ENCODE peak calls at places on chromosomes 7 and 10, in seven cellular contexts. One of them, this sample, is unnamed.

GRCh38 chr10:88974012-88974411 is 16.6 kb upstream of the FAS start:
- DNase-seq in astrocyte of the spinal cord: peak
- DNase-seq in cardiac muscle cell: no peak
- DNase-seq in esophagus squamous epithelium: no peak
- DNase-seq in lower leg skin: no peak
- DNase-seq in glutamatergic neuron: no peak
- DNase-seq in GM12865: no peak
- DNase-seq in this sample: no peak

GRCh38 chr10:44190541-44190940 is 194.4 kb downstream of the CXCL12 start:
- DNase-seq in astrocyte of the spinal cord: no peak
- DNase-seq in cardiac muscle cell: no peak
- DNase-seq in esophagus squamous epithelium: no peak
- DNase-seq in lower leg skin: no peak
- DNase-seq in glutamatergic neuron: no peak
- DNase-seq in GM12865: no peak
- DNase-seq in this sample: no peak

GRCh38 chr7:28645866-28646265 is 233.5 kb downstream of the CREB5 start:
- DNase-seq in astrocyte of the spinal cord: no peak
- DNase-seq in cardiac muscle cell: no peak
- DNase-seq in esophagus squamous epithelium: no peak
- DNase-seq in lower leg skin: no peak
- DNase-seq in glutamatergic neuron: no peak
- DNase-seq in GM12865: no peak
- DNase-seq in this sample: no peak

GRCh38 chr10:67657775-67658174 is 38.2 kb downstream of the CTNNA3 start:
- DNase-seq in astrocyte of the spinal cord: no peak
- DNase-seq in cardiac muscle cell: peak
- DNase-seq in esophagus squamous epithelium: no peak
- DNase-seq in lower leg skin: no peak
- DNase-seq in glutamatergic neuron: no peak
- DNase-seq in GM12865: peak
- DNase-seq in this sample: no peak

GRCh38 chr7:149627911-149628310 is 130.3 kb upstream of the ZNF746 start:
- DNase-seq in astrocyte of the spinal cord: no peak
- DNase-seq in cardiac muscle cell: no peak
- DNase-seq in esophagus squamous epithelium: no peak
- DNase-seq in lower leg skin: no peak
- DNase-seq in glutamatergic neuron: no peak
- DNase-seq in GM12865: no peak
- DNase-seq in this sample: no peak

GRCh38 chr7:21912305-21912704 is 33.4 kb downstream of the CDCA7L start:
- DNase-seq in astrocyte of the spinal cord: peak
- DNase-seq in cardiac muscle cell: no peak
- DNase-seq in esophagus squamous epithelium: no peak
- DNase-seq in lower leg skin: no peak
- DNase-seq in glutamatergic neuron: no peak
- DNase-seq in GM12865: no peak
- DNase-seq in this sample: peak

GRCh38 chr10:15316877-15317464 is 54.1 kb downstream of the FAM171A1 start:
- DNase-seq in astrocyte of the spinal cord: no peak
- DNase-seq in cardiac muscle cell: no peak
- DNase-seq in esophagus squamous epithelium: no peak
- DNase-seq in lower leg skin: peak
- DNase-seq in glutamatergic neuron: no peak
- DNase-seq in GM12865: no peak
- DNase-seq in this sample: no peak

GRCh38 chr7:78578701-78579100 is 780.1 kb downstream of the PHTF2 start:
- DNase-seq in astrocyte of the spinal cord: no peak
- DNase-seq in cardiac muscle cell: no peak
- DNase-seq in esophagus squamous epithelium: no peak
- DNase-seq in lower leg skin: no peak
- DNase-seq in glutamatergic neuron: peak
- DNase-seq in GM12865: no peak
- DNase-seq in this sample: no peak

GRCh38 chr10:30017576-30017975 is 41.8 kb downstream of the JCAD start:
- DNase-seq in astrocyte of the spinal cord: no peak
- DNase-seq in cardiac muscle cell: peak
- DNase-seq in esophagus squamous epithelium: no peak
- DNase-seq in lower leg skin: no peak
- DNase-seq in glutamatergic neuron: no peak
- DNase-seq in GM12865: no peak
- DNase-seq in this sample: no peak

GRCh38 chr10:97914837-97915211 is 65.2 kb downstream of the GOLGA7B start:
- DNase-seq in astrocyte of the spinal cord: peak
- DNase-seq in cardiac muscle cell: peak
- DNase-seq in esophagus squamous epithelium: no peak
- DNase-seq in lower leg skin: peak
- DNase-seq in glutamatergic neuron: peak
- DNase-seq in GM12865: peak
- DNase-seq in this sample: peak

GRCh38 chr10:111523016-111523415 is 446.2 kb downstream of the ADRA2A start:
- DNase-seq in astrocyte of the spinal cord: no peak
- DNase-seq in cardiac muscle cell: no peak
- DNase-seq in esophagus squamous epithelium: no peak
- DNase-seq in lower leg skin: no peak
- DNase-seq in glutamatergic neuron: no peak
- DNase-seq in GM12865: no peak
- DNase-seq in this sample: no peak

GRCh38 chr7:71511361-71511807 is 379.4 kb downstream of the GALNT17 start:
- DNase-seq in astrocyte of the spinal cord: no peak
- DNase-seq in cardiac muscle cell: peak
- DNase-seq in esophagus squamous epithelium: no peak
- DNase-seq in lower leg skin: no peak
- DNase-seq in glutamatergic neuron: no peak
- DNase-seq in GM12865: no peak
- DNase-seq in this sample: no peak

GRCh38 chr10:77165445-77166316 is 471.9 kb downstream of the KCNMA1 start:
- DNase-seq in astrocyte of the spinal cord: peak
- DNase-seq in cardiac muscle cell: peak
- DNase-seq in esophagus squamous epithelium: no peak
- DNase-seq in lower leg skin: no peak
- DNase-seq in glutamatergic neuron: peak
- DNase-seq in GM12865: peak
- DNase-seq in this sample: no peak

GRCh38 chr7:134553976-134554375 is 5.1 kb downstream of the AKR1B15 start:
- DNase-seq in astrocyte of the spinal cord: no peak
- DNase-seq in cardiac muscle cell: peak
- DNase-seq in esophagus squamous epithelium: no peak
- DNase-seq in lower leg skin: no peak
- DNase-seq in glutamatergic neuron: no peak
- DNase-seq in GM12865: peak
- DNase-seq in this sample: no peak

GRCh38 chr7:100864263-100864845 is 2.8 kb upstream of the TRIP6 start:
- DNase-seq in astrocyte of the spinal cord: no peak
- DNase-seq in cardiac muscle cell: no peak
- DNase-seq in esophagus squamous epithelium: no peak
- DNase-seq in lower leg skin: no peak
- DNase-seq in glutamatergic neuron: no peak
- DNase-seq in GM12865: no peak
- DNase-seq in this sample: no peak

GRCh38 chr10:9315292-9315691 is 1260.8 kb downstream of the GATA3 start:
- DNase-seq in astrocyte of the spinal cord: no peak
- DNase-seq in cardiac muscle cell: no peak
- DNase-seq in esophagus squamous epithelium: no peak
- DNase-seq in lower leg skin: no peak
- DNase-seq in glutamatergic neuron: no peak
- DNase-seq in GM12865: no peak
- DNase-seq in this sample: no peak

GRCh38 chr10:46555366-46555712 is 1.1 kb downstream of the GPRIN2 start:
- DNase-seq in astrocyte of the spinal cord: no peak
- DNase-seq in cardiac muscle cell: no peak
- DNase-seq in esophagus squamous epithelium: no peak
- DNase-seq in lower leg skin: peak
- DNase-seq in glutamatergic neuron: no peak
- DNase-seq in GM12865: no peak
- DNase-seq in this sample: no peak

GRCh38 chr7:128201690-128202085 is 39.4 kb upstream of the LEP start:
- DNase-seq in astrocyte of the spinal cord: no peak
- DNase-seq in cardiac muscle cell: no peak
- DNase-seq in esophagus squamous epithelium: no peak
- DNase-seq in lower leg skin: peak
- DNase-seq in glutamatergic neuron: no peak
- DNase-seq in GM12865: no peak
- DNase-seq in this sample: no peak

GRCh38 chr10:70771311-70772194 is 13.6 kb downstream of the TBATA start:
- DNase-seq in astrocyte of the spinal cord: no peak
- DNase-seq in cardiac muscle cell: no peak
- DNase-seq in esophagus squamous epithelium: no peak
- DNase-seq in lower leg skin: peak
- DNase-seq in glutamatergic neuron: no peak
- DNase-seq in GM12865: no peak
- DNase-seq in this sample: no peak

GRCh38 chr10:68543004-68543918 is 15.9 kb upstream of the SLC25A16 start:
- DNase-seq in astrocyte of the spinal cord: peak
- DNase-seq in cardiac muscle cell: no peak
- DNase-seq in esophagus squamous epithelium: no peak
- DNase-seq in lower leg skin: no peak
- DNase-seq in glutamatergic neuron: no peak
- DNase-seq in GM12865: peak
- DNase-seq in this sample: no peak

GRCh38 chr10:97539523-97540200 is 32.9 kb upstream of the ANKRD2 start:
- DNase-seq in astrocyte of the spinal cord: peak
- DNase-seq in cardiac muscle cell: no peak
- DNase-seq in esophagus squamous epithelium: no peak
- DNase-seq in lower leg skin: no peak
- DNase-seq in glutamatergic neuron: no peak
- DNase-seq in GM12865: no peak
- DNase-seq in this sample: peak

GRCh38 chr7:134454277-134454676 is 4.6 kb downstream of the AKR1B1 start:
- DNase-seq in astrocyte of the spinal cord: no peak
- DNase-seq in cardiac muscle cell: no peak
- DNase-seq in esophagus squamous epithelium: no peak
- DNase-seq in lower leg skin: no peak
- DNase-seq in glutamatergic neuron: no peak
- DNase-seq in GM12865: no peak
- DNase-seq in this sample: no peak

GRCh38 chr7:103094102-103094501 is 19.2 kb downstream of the ARMC10 start:
- DNase-seq in astrocyte of the spinal cord: no peak
- DNase-seq in cardiac muscle cell: no peak
- DNase-seq in esophagus squamous epithelium: no peak
- DNase-seq in lower leg skin: no peak
- DNase-seq in glutamatergic neuron: no peak
- DNase-seq in GM12865: no peak
- DNase-seq in this sample: no peak

GRCh38 chr7:141866974-141867373 is 25.7 kb upstream of the PRSS37 start:
- DNase-seq in astrocyte of the spinal cord: no peak
- DNase-seq in cardiac muscle cell: no peak
- DNase-seq in esophagus squamous epithelium: no peak
- DNase-seq in lower leg skin: no peak
- DNase-seq in glutamatergic neuron: no peak
- DNase-seq in GM12865: no peak
- DNase-seq in this sample: no peak

GRCh38 chr7:141704112-141704511 is 2.1 kb upstream of the DENND11 start:
- DNase-seq in astrocyte of the spinal cord: no peak
- DNase-seq in cardiac muscle cell: no peak
- DNase-seq in esophagus squamous epithelium: no peak
- DNase-seq in lower leg skin: no peak
- DNase-seq in glutamatergic neuron: no peak
- DNase-seq in GM12865: no peak
- DNase-seq in this sample: no peak

GRCh38 chr10:95295031-95295755 is 4.4 kb upstream of the PDLIM1 start:
- DNase-seq in astrocyte of the spinal cord: peak
- DNase-seq in cardiac muscle cell: peak
- DNase-seq in esophagus squamous epithelium: peak
- DNase-seq in lower leg skin: peak
- DNase-seq in glutamatergic neuron: peak
- DNase-seq in GM12865: peak
- DNase-seq in this sample: no peak

GRCh38 chr7:21942955-21943354 is 2.7 kb downstream of the CDCA7L start:
- DNase-seq in astrocyte of the spinal cord: no peak
- DNase-seq in cardiac muscle cell: peak
- DNase-seq in esophagus squamous epithelium: no peak
- DNase-seq in lower leg skin: no peak
- DNase-seq in glutamatergic neuron: no peak
- DNase-seq in GM12865: no peak
- DNase-seq in this sample: no peak

GRCh38 chr10:91409869-91410637 is at the start of gene HECTD2:
- DNase-seq in astrocyte of the spinal cord: peak
- DNase-seq in cardiac muscle cell: peak
- DNase-seq in esophagus squamous epithelium: peak
- DNase-seq in lower leg skin: peak
- DNase-seq in glutamatergic neuron: peak
- DNase-seq in GM12865: peak
- DNase-seq in this sample: peak
- TF ChIP-seq CTCF in astrocyte of the spinal cord: peak
- TF ChIP-seq CTCF in cardiac muscle cell: peak
- TF ChIP-seq CTCF in esophagus squamous epithelium: peak
- TF ChIP-seq CTCF in lower leg skin: no peak
- TF ChIP-seq CTCF in glutamatergic neuron: no peak
- TF ChIP-seq CTCF in GM12865: peak
- TF ChIP-seq CTCF in this sample: peak

DNA sequence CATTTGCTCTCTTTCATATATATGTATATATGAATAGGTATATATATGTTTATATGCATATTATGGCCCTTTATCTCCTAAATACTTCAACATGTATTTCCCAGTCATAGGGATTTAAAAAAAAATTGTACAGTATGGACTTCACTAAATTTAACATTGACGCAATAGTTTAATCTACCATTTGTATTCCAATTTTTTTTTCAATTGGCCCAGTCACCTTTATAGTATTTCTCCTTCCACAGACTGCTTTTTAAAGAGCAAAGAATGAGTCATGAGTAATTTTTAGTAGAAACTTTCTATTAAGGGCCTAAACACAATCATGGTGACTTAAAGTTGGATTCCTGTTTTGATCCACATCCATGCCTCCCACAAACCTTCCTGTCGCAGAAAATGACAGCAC is 20.5 kb downstream of the CCSER2 start:
- DNase-seq in astrocyte of the spinal cord: peak
- DNase-seq in cardiac muscle cell: no peak
- DNase-seq in esophagus squamous epithelium: no peak
- DNase-seq in lower leg skin: no peak
- DNase-seq in glutamatergic neuron: no peak
- DNase-seq in GM12865: no peak
- DNase-seq in this sample: no peak
- TF ChIP-seq CTCF in astrocyte of the spinal cord: no peak
- TF ChIP-seq CTCF in cardiac muscle cell: no peak
- TF ChIP-seq CTCF in esophagus squamous epithelium: no peak
- TF ChIP-seq CTCF in lower leg skin: no peak
- TF ChIP-seq CTCF in glutamatergic neuron: no peak
- TF ChIP-seq CTCF in GM12865: no peak
- TF ChIP-seq CTCF in this sample: no peak

DNA sequence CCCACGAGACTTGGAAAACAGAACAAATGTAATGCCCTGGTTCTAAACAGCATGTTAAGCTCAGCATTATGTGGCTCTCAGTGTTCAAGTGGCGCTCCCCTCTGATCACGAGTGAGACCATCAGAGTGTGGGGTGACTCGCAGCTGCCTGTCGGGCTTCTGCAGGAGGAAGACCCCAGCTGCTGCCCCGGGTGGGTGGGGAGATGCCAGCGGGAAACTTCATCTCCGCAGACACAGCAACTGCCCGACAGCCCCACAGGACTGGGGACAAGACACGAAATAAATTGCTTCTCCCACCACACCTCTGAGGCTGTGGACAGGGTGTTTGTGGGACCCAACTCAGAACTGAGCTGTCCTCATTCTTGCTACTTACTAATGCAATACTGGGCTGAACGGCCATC is 126.3 kb upstream of the KIF5B start:
- DNase-seq in astrocyte of the spinal cord: no peak
- DNase-seq in cardiac muscle cell: no peak
- DNase-seq in esophagus squamous epithelium: no peak
- DNase-seq in lower leg skin: peak
- DNase-seq in glutamatergic neuron: no peak
- DNase-seq in GM12865: no peak
- DNase-seq in this sample: no peak
- TF ChIP-seq CTCF in astrocyte of the spinal cord: no peak
- TF ChIP-seq CTCF in cardiac muscle cell: no peak
- TF ChIP-seq CTCF in esophagus squamous epithelium: no peak
- TF ChIP-seq CTCF in lower leg skin: no peak
- TF ChIP-seq CTCF in glutamatergic neuron: no peak
- TF ChIP-seq CTCF in GM12865: no peak
- TF ChIP-seq CTCF in this sample: no peak

GRCh38 chr10:61669161-61669755 is 6.5 kb downstream of the CABCOCO1 start:
- DNase-seq in astrocyte of the spinal cord: no peak
- DNase-seq in cardiac muscle cell: no peak
- DNase-seq in esophagus squamous epithelium: no peak
- DNase-seq in lower leg skin: no peak
- DNase-seq in glutamatergic neuron: no peak
- DNase-seq in GM12865: no peak
- DNase-seq in this sample: no peak
- TF ChIP-seq CTCF in astrocyte of the spinal cord: no peak
- TF ChIP-seq CTCF in cardiac muscle cell: no peak
- TF ChIP-seq CTCF in esophagus squamous epithelium: no peak
- TF ChIP-seq CTCF in lower leg skin: no peak
- TF ChIP-seq CTCF in glutamatergic neuron: no peak
- TF ChIP-seq CTCF in GM12865: no peak
- TF ChIP-seq CTCF in this sample: peak